ENCODE peak calls at places on chromosome 3, in four cellular contexts. One of them, this sample, is unnamed.

GRCh38 chr3:35422826-35423601 is 216.3 kb upstream of the ARPP21 start:
- DNase-seq in COR-L47: no peak
- DNase-seq in cardiac fibroblast: peak; percentile 25
- DNase-seq in CD8-positive, alpha-beta T cell: no peak
- DNase-seq in this sample: no peak

GRCh38 chr3:5411786-5412185 is 224.3 kb downstream of the EDEM1 start:
- DNase-seq in COR-L47: no peak
- DNase-seq in cardiac fibroblast: no peak
- DNase-seq in CD8-positive, alpha-beta T cell: no peak
- DNase-seq in this sample: no peak

GRCh38 chr3:53890726-53891499 is 746 bp downstream of the SELENOK start:
- DNase-seq in COR-L47: peak; percentile 13
- DNase-seq in cardiac fibroblast: peak; percentile 41
- DNase-seq in CD8-positive, alpha-beta T cell: no peak
- DNase-seq in this sample: peak; percentile 9

GRCh38 chr3:12454076-12454807 is 30.0 kb upstream of the TSEN2 start:
- DNase-seq in COR-L47: no peak
- DNase-seq in cardiac fibroblast: no peak
- DNase-seq in CD8-positive, alpha-beta T cell: no peak
- DNase-seq in this sample: no peak

GRCh38 chr3:66407281-66408218 is 93.3 kb downstream of the LRIG1 start:
- DNase-seq in COR-L47: peak; percentile 22
- DNase-seq in cardiac fibroblast: peak; percentile 64
- DNase-seq in CD8-positive, alpha-beta T cell: peak; percentile 62
- DNase-seq in this sample: peak; percentile 30

GRCh38 chr3:187139895-187140253 is 578 bp upstream of the RPL39L start:
- DNase-seq in COR-L47: no peak
- DNase-seq in cardiac fibroblast: no peak
- DNase-seq in CD8-positive, alpha-beta T cell: no peak
- DNase-seq in this sample: no peak

GRCh38 chr3:149970716-149971402 is at the start of gene PFN2:
- DNase-seq in COR-L47: peak; percentile 95
- DNase-seq in cardiac fibroblast: peak; percentile 92
- DNase-seq in CD8-positive, alpha-beta T cell: peak; percentile 44
- DNase-seq in this sample: peak; percentile 76

GRCh38 chr3:152331018-152331541 is 62.4 kb downstream of the MBNL1 start:
- DNase-seq in COR-L47: no peak
- DNase-seq in cardiac fibroblast: peak; percentile 90
- DNase-seq in CD8-positive, alpha-beta T cell: no peak
- DNase-seq in this sample: peak; percentile 81

GRCh38 chr3:122469659-122470058 is 45.1 kb downstream of the KPNA1 start:
- DNase-seq in COR-L47: no peak
- DNase-seq in cardiac fibroblast: peak; percentile 9
- DNase-seq in CD8-positive, alpha-beta T cell: no peak
- DNase-seq in this sample: no peak

GRCh38 chr3:43153189-43154083 is 47.6 kb upstream of the POMGNT2 start:
- DNase-seq in COR-L47: no peak
- DNase-seq in cardiac fibroblast: peak; percentile 84
- DNase-seq in CD8-positive, alpha-beta T cell: no peak
- DNase-seq in this sample: no peak

GRCh38 chr3:150666167-150666566 is 37.6 kb downstream of the ERICH6 start:
- DNase-seq in COR-L47: no peak
- DNase-seq in cardiac fibroblast: no peak
- DNase-seq in CD8-positive, alpha-beta T cell: no peak
- DNase-seq in this sample: no peak

GRCh38 chr3:141370065-141370533 is 1.8 kb downstream of the ZBTB38 start:
- DNase-seq in COR-L47: peak; percentile 73
- DNase-seq in cardiac fibroblast: peak; percentile 97
- DNase-seq in CD8-positive, alpha-beta T cell: peak; percentile 15
- DNase-seq in this sample: peak; percentile 97

GRCh38 chr3:68779261-68779660 is 153.1 kb downstream of the TAFA4 start:
- DNase-seq in COR-L47: no peak
- DNase-seq in cardiac fibroblast: no peak
- DNase-seq in CD8-positive, alpha-beta T cell: no peak
- DNase-seq in this sample: no peak

GRCh38 chr3:114362815-114363214 is 69.0 kb downstream of the TIGIT start:
- DNase-seq in COR-L47: peak; percentile 52
- DNase-seq in cardiac fibroblast: peak; percentile 68
- DNase-seq in CD8-positive, alpha-beta T cell: no peak
- DNase-seq in this sample: peak; percentile 16

GRCh38 chr3:52831500-52832301 is 1.2 kb upstream of the ITIH4 start:
- DNase-seq in COR-L47: no peak
- DNase-seq in cardiac fibroblast: peak; percentile 70
- DNase-seq in CD8-positive, alpha-beta T cell: no peak
- DNase-seq in this sample: peak; percentile 82

GRCh38 chr3:143897558-143898305 is 49.5 kb upstream of the SLC9A9 start:
- DNase-seq in COR-L47: no peak
- DNase-seq in cardiac fibroblast: peak; percentile 91
- DNase-seq in CD8-positive, alpha-beta T cell: no peak
- DNase-seq in this sample: no peak

GRCh38 chr3:23202203-23202920 is 765 bp upstream of the UBE2E2 start:
- DNase-seq in COR-L47: no peak
- DNase-seq in cardiac fibroblast: peak; percentile 23
- DNase-seq in CD8-positive, alpha-beta T cell: no peak
- DNase-seq in this sample: no peak

GRCh38 chr3:110293660-110294059 is 778.0 kb upstream of the NECTIN3 start:
- DNase-seq in COR-L47: no peak
- DNase-seq in cardiac fibroblast: no peak
- DNase-seq in CD8-positive, alpha-beta T cell: no peak
- DNase-seq in this sample: no peak

GRCh38 chr3:190064112-190064511 is 56.6 kb downstream of the P3H2 start:
- DNase-seq in COR-L47: no peak
- DNase-seq in cardiac fibroblast: peak; percentile 83
- DNase-seq in CD8-positive, alpha-beta T cell: no peak
- DNase-seq in this sample: peak; percentile 83

GRCh38 chr3:142904639-142905441 is 16.0 kb upstream of the PCOLCE2 start:
- DNase-seq in COR-L47: no peak
- DNase-seq in cardiac fibroblast: peak; percentile 23
- DNase-seq in CD8-positive, alpha-beta T cell: no peak
- DNase-seq in this sample: peak; percentile 38

This sample was measured in H4.